ENCODE peak calls at places on chromosome 2, in five cellular contexts. One of them, this sample, is unnamed.

GRCh38 chr2:118089015-118089800 is 937 bp downstream of the INSIG2 start:
- DNase-seq in Right ventricle myocardium superior: no peak
- DNase-seq in fibroblast of gingiva: peak; percentile 50
- DNase-seq in upper lobe of left lung: no peak
- DNase-seq in retina: peak; percentile 51
- DNase-seq in this sample: no peak

GRCh38 chr2:57869763-57870344 is 176.8 kb upstream of the VRK2 start:
- DNase-seq in retina: no peak
- DNase-seq in Right ventricle myocardium superior: no peak
- DNase-seq in upper lobe of left lung: no peak
- DNase-seq in fibroblast of gingiva: no peak
- DNase-seq in this sample: no peak

GRCh38 chr2:120231974-120232635 is 8.9 kb upstream of the TMEM185B start:
- DNase-seq in fibroblast of gingiva: peak; percentile 32
- DNase-seq in upper lobe of left lung: no peak
- DNase-seq in retina: no peak
- DNase-seq in Right ventricle myocardium superior: no peak
- DNase-seq in this sample: no peak

GRCh38 chr2:19120941-19121750 is 237.3 kb downstream of the OSR1 start:
- DNase-seq in retina: no peak
- DNase-seq in Right ventricle myocardium superior: peak; percentile 54
- DNase-seq in fibroblast of gingiva: peak; percentile 91
- DNase-seq in upper lobe of left lung: no peak
- DNase-seq in this sample: no peak

GRCh38 chr2:191366199-191366598 is 121.0 kb downstream of the MYO1B start:
- DNase-seq in Right ventricle myocardium superior: no peak
- DNase-seq in fibroblast of gingiva: peak; percentile 77
- DNase-seq in upper lobe of left lung: no peak
- DNase-seq in retina: no peak
- DNase-seq in this sample: no peak

GRCh38 chr2:25672500-25673169 is 742 bp downstream of the DTNB start:
- DNase-seq in Right ventricle myocardium superior: peak; percentile 57
- DNase-seq in fibroblast of gingiva: peak; percentile 40
- DNase-seq in retina: peak; percentile 76
- DNase-seq in upper lobe of left lung: no peak
- DNase-seq in this sample: peak; percentile 62

GRCh38 chr2:37143986-37144385 is 12.8 kb downstream of the EIF2AK2 start:
- DNase-seq in upper lobe of left lung: no peak
- DNase-seq in fibroblast of gingiva: peak; percentile 55
- DNase-seq in retina: no peak
- DNase-seq in Right ventricle myocardium superior: no peak
- DNase-seq in this sample: no peak

GRCh38 chr2:150586858-150587257 is 99.4 kb upstream of the RND3 start:
- DNase-seq in Right ventricle myocardium superior: no peak
- DNase-seq in upper lobe of left lung: no peak
- DNase-seq in fibroblast of gingiva: peak; percentile 84
- DNase-seq in retina: no peak
- DNase-seq in this sample: no peak

GRCh38 chr2:170465241-170465640 is 249.9 kb upstream of the SP5 start:
- DNase-seq in retina: no peak
- DNase-seq in fibroblast of gingiva: peak; percentile 4
- DNase-seq in Right ventricle myocardium superior: no peak
- DNase-seq in upper lobe of left lung: no peak
- DNase-seq in this sample: no peak

GRCh38 chr2:130756041-130756720 is 841 bp downstream of the AMER3 start:
- DNase-seq in Right ventricle myocardium superior: no peak
- DNase-seq in fibroblast of gingiva: no peak
- DNase-seq in upper lobe of left lung: peak; percentile 87
- DNase-seq in retina: peak; percentile 84
- DNase-seq in this sample: no peak

GRCh38 chr2:69166812-69167468 is 154.0 kb downstream of the ANTXR1 start:
- DNase-seq in Right ventricle myocardium superior: peak; percentile 59
- DNase-seq in upper lobe of left lung: no peak
- DNase-seq in fibroblast of gingiva: no peak
- DNase-seq in retina: no peak
- DNase-seq in this sample: no peak

GRCh38 chr2:205198130-205198505 is 484.2 kb upstream of the NRP2 start:
- DNase-seq in Right ventricle myocardium superior: peak; percentile 52
- DNase-seq in retina: no peak
- DNase-seq in fibroblast of gingiva: peak; percentile 68
- DNase-seq in upper lobe of left lung: no peak
- DNase-seq in this sample: no peak

GRCh38 chr2:70596293-70596692 is 42.7 kb upstream of the TGFA start:
- DNase-seq in fibroblast of gingiva: no peak
- DNase-seq in upper lobe of left lung: no peak
- DNase-seq in retina: no peak
- DNase-seq in Right ventricle myocardium superior: no peak
- DNase-seq in this sample: no peak

GRCh38 chr2:127847926-127848325 is 10.0 kb downstream of the POLR2D start:
- DNase-seq in fibroblast of gingiva: no peak
- DNase-seq in upper lobe of left lung: no peak
- DNase-seq in Right ventricle myocardium superior: no peak
- DNase-seq in retina: no peak
- DNase-seq in this sample: no peak

GRCh38 chr2:233227579-233227978 is 23.9 kb upstream of the ATG16L1 start:
- DNase-seq in Right ventricle myocardium superior: no peak
- DNase-seq in retina: no peak
- DNase-seq in upper lobe of left lung: no peak
- DNase-seq in fibroblast of gingiva: no peak
- DNase-seq in this sample: no peak

GRCh38 chr2:170165129-170165528 is 12.8 kb upstream of the MYO3B start:
- DNase-seq in Right ventricle myocardium superior: no peak
- DNase-seq in retina: no peak
- DNase-seq in upper lobe of left lung: no peak
- DNase-seq in fibroblast of gingiva: no peak
- DNase-seq in this sample: no peak

GRCh38 chr2:183037660-183038340 is 457 bp downstream of the NCKAP1 start:
- DNase-seq in fibroblast of gingiva: peak; percentile 7
- DNase-seq in retina: peak; percentile 88
- DNase-seq in upper lobe of left lung: peak; percentile 91
- DNase-seq in Right ventricle myocardium superior: no peak
- DNase-seq in this sample: peak; percentile 29

GRCh38 chr2:54710216-54710615 is 13.2 kb upstream of the EML6 start:
- DNase-seq in Right ventricle myocardium superior: no peak
- DNase-seq in retina: no peak
- DNase-seq in fibroblast of gingiva: no peak
- DNase-seq in upper lobe of left lung: peak; percentile 61
- DNase-seq in this sample: no peak

GRCh38 chr2:239374896-239375277 is 25.9 kb downstream of the HDAC4 start:
- DNase-seq in retina: no peak
- DNase-seq in upper lobe of left lung: peak; percentile 60
- DNase-seq in Right ventricle myocardium superior: no peak
- DNase-seq in fibroblast of gingiva: no peak
- DNase-seq in this sample: no peak

GRCh38 chr2:74954500-74954874 is 4.0 kb upstream of the POLE4 start:
- DNase-seq in upper lobe of left lung: no peak
- DNase-seq in retina: no peak
- DNase-seq in fibroblast of gingiva: no peak
- DNase-seq in Right ventricle myocardium superior: no peak
- DNase-seq in this sample: no peak

GRCh38 chr2:133674433-133675331 is 106.4 kb upstream of the NCKAP5 start:
- DNase-seq in Right ventricle myocardium superior: peak; percentile 55
- DNase-seq in upper lobe of left lung: no peak
- DNase-seq in retina: peak; percentile 74
- DNase-seq in fibroblast of gingiva: peak; percentile 64
- DNase-seq in this sample: no peak